ENCODE peak calls at places on chromosomes 5 and 9, in six cellular contexts. C, Z, B, H, F and Q are unnamed samples.

GRCh38 chr9:86903461-86904010 is 43.8 kb downstream of the GAS1 start:
- DNase-seq in H (no peak), B (no peak), F (no peak), Z (peak), C (no peak), Q (no peak)

GRCh38 chr9:121455527-121456239 is 44.0 kb downstream of the GGTA1 start:
- DNase-seq in C (no peak), F (peak), B (no peak), H (no peak), Z (no peak), Q (no peak)

GRCh38 chr9:110443146-110443877 is 105.6 kb upstream of the TXNDC8 start:
- DNase-seq in B (no peak), Z (no peak), F (peak), C (peak), H (no peak), Q (peak)

GRCh38 chr5:178111925-178112324 is 1.4 kb upstream of the N4BP3 start:
- DNase-seq in C (peak), Z (no peak), B (no peak), F (no peak), H (no peak), Q (peak)

GRCh38 chr5:22560115-22560514 is 293.0 kb downstream of the CDH12 start:
- DNase-seq in F (peak), B (no peak), H (peak), C (peak), Z (no peak), Q (peak)

GRCh38 chr5:131286400-131286715 is 22.5 kb downstream of the CDC42SE2 start:
- DNase-seq in H (no peak), C (no peak), F (no peak), Z (no peak), B (no peak), Q (no peak)

GRCh38 chr9:93955356-93956182 is 414 bp upstream of the BARX1 start:
- DNase-seq in F (no peak), B (peak), H (no peak), Z (peak), C (no peak), Q (no peak)

GRCh38 chr5:18314192-18314778 is 680.0 kb downstream of the TAF11L14 start:
- DNase-seq in B (peak), C (no peak), H (peak), F (peak), Z (peak), Q (peak)

GRCh38 chr5:167412506-167412905 is 878.9 kb upstream of the WWC1 start:
- DNase-seq in B (no peak), Z (no peak), H (no peak), C (no peak), F (no peak), Q (no peak)

GRCh38 chr5:30194595-30194994 is 998.9 kb upstream of the CDH6 start:
- DNase-seq in H (no peak), Z (no peak), F (no peak), B (no peak), C (no peak), Q (no peak)

DNA sequence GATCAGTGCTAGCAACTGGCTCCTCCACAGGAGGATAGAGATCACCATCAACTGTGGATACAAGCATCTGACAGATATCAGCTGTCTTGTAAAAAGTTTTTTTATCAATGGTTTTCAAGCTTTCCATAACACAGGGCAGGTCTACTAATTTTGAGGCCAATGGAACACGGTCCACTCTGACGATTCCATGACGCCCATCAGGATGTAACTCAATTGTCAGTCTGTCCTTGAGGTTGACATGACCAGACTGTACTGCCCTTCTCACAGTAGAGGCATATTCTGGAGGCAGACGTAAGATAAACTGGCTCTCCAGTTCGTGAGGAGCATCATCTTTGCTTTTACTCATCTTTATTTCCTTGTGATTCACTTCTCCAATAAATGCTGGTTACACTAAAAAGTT is 885 bp downstream of the TAF7 start:
- DNase-seq in C (no peak), H (no peak), B (no peak), Z (no peak), F (no peak), Q (no peak)
- H3K4me3 ChIP-seq in C (peak), H (peak), B (peak), Z (peak), F (peak), Q (peak)

GRCh38 chr5:56100429-56101176 is 105.8 kb upstream of the IL6ST start:
- DNase-seq in Z (no peak), B (no peak), H (peak), C (no peak), F (no peak), Q (no peak)
- H2AFZ ChIP-seq in Z (no peak), B (peak), H (no peak), C (peak), F (no peak), Q (no peak)

GRCh38 chr9:129810116-129810515 is 7.1 kb downstream of the TOR1B start:
- DNase-seq in C (no peak), B (no peak), H (no peak), Z (no peak), F (no peak), Q (no peak)

GRCh38 chr9:129809346-129809745 is 6.4 kb downstream of the TOR1B start:
- DNase-seq in B (no peak), C (no peak), H (no peak), F (no peak), Z (no peak), Q (no peak)

GRCh38 chr9:129812385-129812784 is 9.4 kb downstream of the TOR1B start:
- DNase-seq in B (no peak), C (no peak), Z (no peak), F (no peak), H (no peak), Q (no peak)

GRCh38 chr9:129811967-129812363 is 9.0 kb downstream of the TOR1B start:
- DNase-seq in Z (no peak), H (no peak), F (no peak), B (no peak), C (no peak), Q (no peak)

GRCh38 chr9:129810788-129811187 is 7.8 kb downstream of the TOR1B start:
- DNase-seq in H (no peak), C (no peak), F (no peak), Z (no peak), B (no peak), Q (no peak)
- TF ChIP-seq EZH2 in H (no peak), C (no peak), F (no peak), Z (no peak), B (no peak), Q (no peak)

GRCh38 chr5:57246426-57246825 is 72.6 kb downstream of the GPBP1 start:
- DNase-seq in B (no peak), F (no peak), C (no peak), H (no peak), Z (no peak), Q (no peak)
- H3K4me3 ChIP-seq in B (no peak), F (no peak), C (no peak), H (no peak), Z (no peak), Q (no peak)

DNA sequence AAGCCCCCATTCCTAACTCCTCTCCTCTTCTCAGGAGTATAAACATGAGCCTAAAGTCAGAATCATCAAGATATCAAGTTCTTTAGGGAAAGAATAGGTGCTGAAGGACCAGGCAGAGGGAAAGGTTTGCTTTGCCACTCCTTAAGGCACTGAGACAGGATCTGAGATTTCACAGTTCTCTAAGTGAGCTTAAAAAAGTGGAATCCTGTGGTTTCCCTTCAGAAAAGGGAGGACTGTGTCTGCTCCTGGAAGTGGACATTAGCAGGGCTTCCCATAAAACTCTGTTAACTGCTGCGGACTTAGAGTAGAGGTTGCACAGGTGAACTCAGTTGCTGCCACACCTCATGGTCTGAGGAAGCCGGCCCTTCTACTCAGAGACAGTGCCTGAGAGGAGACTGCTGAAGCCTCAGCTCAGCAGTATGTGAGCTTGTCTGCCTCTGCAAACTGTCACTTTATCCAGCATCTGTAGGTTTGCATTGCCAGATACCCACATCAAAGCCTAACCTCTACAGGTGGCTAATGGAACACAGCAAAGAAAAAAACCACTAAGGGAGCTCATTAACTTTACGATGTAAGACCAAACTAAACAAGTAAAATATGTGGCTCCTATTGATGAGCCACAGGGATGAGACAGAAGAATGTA is 42.9 kb downstream of the RIC1 start:
- DNase-seq in Z (no peak), H (no peak), C (peak), F (no peak), B (peak), Q (peak)
- H2AFZ ChIP-seq in Z (no peak), H (no peak), C (no peak), F (no peak), B (no peak), Q (no peak)